ENCODE peak calls at places on chromosomes 4 and X, in five cellular contexts. D is globus pallidus, S is T-helper 2 cell, W is MCF 10A, Y is WTC11. M is an unnamed sample.
A peak's percentile ranks its signal among the peaks of the same experiment; 100 is the strongest.

GRCh38 chrX:134418317-134419113 is 41.5 kb upstream of the HPRT1 start:
- DNase-seq in D (no peak), Y (no peak), S (no peak), W (no peak), M (no peak)

GRCh38 chr4:155106629-155107028 is 101.8 kb upstream of the NPY2R start:
- DNase-seq in W (no peak), S (no peak), Y (no peak), D (no peak), M (no peak)

GRCh38 chrX:129663171-129663570 is 8.4 kb upstream of the APLN start:
- DNase-seq in W (no peak), Y (no peak), D (no peak), S (no peak), M (no peak)

GRCh38 chr4:67327245-67327860 is 217.9 kb downstream of the CENPC start:
- DNase-seq in W (peak; percentile 78), S (peak; percentile 3), D (peak; percentile 59), Y (peak; percentile 63), M (peak; percentile 72)

GRCh38 chr4:151667025-151667424 is 93.8 kb downstream of the GATB start:
- DNase-seq in S (no peak), Y (no peak), D (no peak), W (no peak), M (no peak)

GRCh38 chr4:118752551-118752950 is 67.4 kb downstream of the METTL14 start:
- DNase-seq in S (no peak), Y (no peak), D (no peak), W (no peak), M (no peak)

GRCh38 chrX:41377624-41378023 is 43.7 kb downstream of the DDX3X start:
- DNase-seq in W (peak; percentile 21), D (no peak), S (peak; percentile 3), Y (no peak), M (no peak)

GRCh38 chr4:10275696-10276095 is 159.1 kb upstream of the WDR1 start:
- DNase-seq in Y (no peak), W (no peak), S (no peak), D (no peak), M (no peak)

GRCh38 chr4:112381996-112382692 is 85.0 kb downstream of the ALPK1 start:
- DNase-seq in S (no peak), Y (no peak), W (no peak), D (no peak), M (no peak)

GRCh38 chr4:168536448-168536847 is 39.6 kb downstream of the PALLD start:
- DNase-seq in S (no peak), Y (no peak), W (no peak), D (no peak), M (peak; percentile 60)

GRCh38 chrX:30900227-30900626 is 11.2 kb upstream of the TAB3 start:
- DNase-seq in D (no peak), S (no peak), Y (no peak), W (peak; percentile 23), M (no peak)